ENCODE peak calls at places on chromosomes 3 and 15, in four cellular contexts. One of them, this sample, is unnamed.

GRCh38 chr3:197027896-197028710 is 1.5 kb downstream of the MELTF start:
- DNase-seq in GM12878: no peak
- DNase-seq in HepG2: no peak
- DNase-seq in H1: no peak
- DNase-seq in this sample: peak

GRCh38 chr3:187902041-187902471 is 156.8 kb upstream of the BCL6 start:
- DNase-seq in HepG2: no peak
- DNase-seq in H1: no peak
- DNase-seq in GM12878: peak
- DNase-seq in this sample: no peak

GRCh38 chr3:101900316-101900715 is 51.0 kb downstream of the NFKBIZ start:
- DNase-seq in GM12878: no peak
- DNase-seq in H1: no peak
- DNase-seq in HepG2: no peak
- DNase-seq in this sample: no peak

GRCh38 chr3:48592519-48593087 is 2.5 kb downstream of the COL7A1 start:
- DNase-seq in HepG2: no peak
- DNase-seq in H1: no peak
- DNase-seq in GM12878: no peak
- DNase-seq in this sample: no peak

GRCh38 chr3:100992086-100993033 is 861 bp downstream of the ABI3BP start:
- DNase-seq in HepG2: no peak
- DNase-seq in GM12878: no peak
- DNase-seq in H1: no peak
- DNase-seq in this sample: no peak

GRCh38 chr15:78914027-78914764 is 30.6 kb downstream of the CTSH start:
- DNase-seq in HepG2: peak
- DNase-seq in H1: no peak
- DNase-seq in GM12878: no peak
- DNase-seq in this sample: no peak

GRCh38 chr3:143998266-143998665 is 26.6 kb downstream of the DIPK2A start:
- DNase-seq in H1: no peak
- DNase-seq in GM12878: no peak
- DNase-seq in HepG2: no peak
- DNase-seq in this sample: no peak

GRCh38 chr3:77329161-77329560 is 289.3 kb downstream of the ROBO2 start:
- DNase-seq in H1: no peak
- DNase-seq in HepG2: no peak
- DNase-seq in GM12878: no peak
- DNase-seq in this sample: no peak

GRCh38 chr3:8575364-8576104 is 69.1 kb downstream of the SSUH2 start:
- DNase-seq in HepG2: no peak
- DNase-seq in GM12878: no peak
- DNase-seq in H1: no peak
- DNase-seq in this sample: no peak

GRCh38 chr3:36907911-36908646 is 36.8 kb downstream of the TRANK1 start:
- DNase-seq in HepG2: peak
- DNase-seq in GM12878: peak
- DNase-seq in H1: no peak
- DNase-seq in this sample: peak
- TF ChIP-seq GABPA in HepG2: no peak
- TF ChIP-seq GABPA in GM12878: no peak
- TF ChIP-seq GABPA in H1: no peak
- TF ChIP-seq GABPA in this sample: peak

DNA sequence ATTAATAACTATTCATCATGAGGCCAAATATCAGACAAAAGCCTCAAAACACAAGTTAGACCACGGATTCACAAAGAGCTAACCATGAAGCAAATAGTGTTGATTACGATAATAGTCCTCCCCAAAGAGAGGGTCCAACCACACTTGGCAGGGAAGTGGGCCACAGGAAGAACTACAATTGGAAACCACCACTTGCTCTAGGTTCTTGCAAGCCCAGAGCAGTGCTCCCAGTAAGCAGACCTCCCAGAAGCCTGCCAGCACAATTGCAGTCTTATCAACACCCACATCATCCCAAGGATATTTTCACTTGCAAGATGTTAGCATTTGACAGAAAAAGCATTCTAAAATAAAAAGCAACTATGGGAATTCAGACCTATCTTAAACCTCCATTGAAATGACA is 11.3 kb downstream of the SETD2 start:
- DNase-seq in GM12878: no peak
- DNase-seq in HepG2: no peak
- DNase-seq in H1: no peak
- DNase-seq in this sample: no peak
- H3K4me2 ChIP-seq in GM12878: no peak
- H3K4me2 ChIP-seq in HepG2: no peak
- H3K4me2 ChIP-seq in H1: no peak
- H3K4me2 ChIP-seq in this sample: no peak

GRCh38 chr15:51135276-51135675 is 40.6 kb upstream of the TNFAIP8L3 start:
- DNase-seq in H1: no peak
- DNase-seq in HepG2: no peak
- DNase-seq in GM12878: no peak
- DNase-seq in this sample: no peak

GRCh38 chr15:51139091-51139490 is 44.4 kb upstream of the TNFAIP8L3 start:
- DNase-seq in HepG2: no peak
- DNase-seq in GM12878: no peak
- DNase-seq in H1: no peak
- DNase-seq in this sample: no peak

GRCh38 chr15:51134416-51135199 is 39.9 kb upstream of the TNFAIP8L3 start:
- DNase-seq in H1: no peak
- DNase-seq in HepG2: no peak
- DNase-seq in GM12878: no peak
- DNase-seq in this sample: no peak

GRCh38 chr15:51133140-51133630 is 38.5 kb upstream of the TNFAIP8L3 start:
- DNase-seq in GM12878: no peak
- DNase-seq in H1: no peak
- DNase-seq in HepG2: no peak
- DNase-seq in this sample: no peak

DNA sequence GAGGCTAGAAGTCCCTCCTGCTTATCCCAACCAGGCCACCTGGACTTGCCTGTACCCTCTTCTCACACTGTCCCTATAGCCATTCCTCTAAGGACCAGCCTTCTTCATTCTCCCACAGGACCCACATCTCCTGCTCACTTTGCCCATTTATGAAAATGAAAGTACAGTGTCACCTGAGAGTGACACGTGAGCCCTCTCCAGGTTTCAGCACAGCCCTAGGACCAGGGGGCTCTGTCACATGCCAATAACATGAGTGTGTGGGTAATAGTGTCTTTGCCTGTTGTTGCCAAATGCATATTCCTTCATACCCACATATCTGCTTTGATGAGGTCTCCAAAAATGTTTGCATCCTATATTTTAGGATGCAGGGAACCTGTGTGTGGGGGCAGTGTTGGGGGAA is 42.3 kb upstream of the TNFAIP8L3 start:
- DNase-seq in HepG2: no peak
- DNase-seq in H1: no peak
- DNase-seq in GM12878: no peak
- DNase-seq in this sample: no peak
- TF ChIP-seq ZNF274 in HepG2: no peak
- TF ChIP-seq ZNF274 in H1: no peak
- TF ChIP-seq ZNF274 in GM12878: no peak
- TF ChIP-seq ZNF274 in this sample: no peak

DNA sequence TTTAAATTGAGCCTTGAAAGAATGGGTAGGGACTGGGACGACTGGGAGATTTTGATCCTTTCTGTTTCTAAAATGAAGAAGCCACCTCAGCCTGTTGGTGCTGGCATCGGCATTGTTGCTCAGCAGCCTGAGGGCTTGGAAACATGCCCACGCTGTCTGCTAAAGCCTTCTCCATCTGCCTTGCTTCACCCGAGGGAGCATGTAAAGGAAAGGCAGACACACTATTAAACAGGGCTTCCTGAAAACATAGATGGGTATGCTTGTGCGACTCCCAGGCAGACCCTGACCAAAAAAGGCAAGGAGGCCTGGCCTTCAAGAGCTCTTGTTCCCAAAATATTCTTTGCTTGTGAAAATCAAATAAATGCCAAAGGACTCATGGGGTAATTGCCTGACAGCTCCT is 84.2 kb upstream of the SLC4A7 start:
- DNase-seq in GM12878: no peak
- DNase-seq in HepG2: no peak
- DNase-seq in H1: no peak
- DNase-seq in this sample: no peak
- TF ChIP-seq GABPA in GM12878: no peak
- TF ChIP-seq GABPA in HepG2: no peak
- TF ChIP-seq GABPA in H1: no peak
- TF ChIP-seq GABPA in this sample: no peak

DNA sequence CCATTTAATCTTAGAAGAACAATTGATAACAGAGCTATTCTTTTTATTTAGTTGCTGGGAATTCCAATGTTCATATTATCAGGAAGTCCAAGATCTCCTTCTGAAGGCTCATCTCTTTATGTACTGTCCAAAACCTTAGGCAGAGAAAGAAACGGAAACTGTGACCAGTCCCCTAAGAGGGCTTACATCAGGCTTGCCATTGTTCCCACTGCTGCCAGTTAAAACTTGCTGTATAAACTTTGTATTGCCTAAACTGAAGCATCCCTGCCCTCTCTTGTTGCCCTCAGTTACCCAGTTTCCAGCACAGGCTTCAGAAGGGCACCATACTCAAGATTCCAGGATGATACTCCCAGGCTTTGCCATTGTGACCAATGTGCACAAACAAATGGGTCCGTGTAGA is 435.2 kb upstream of the NAALADL2 start:
- DNase-seq in H1: no peak
- DNase-seq in HepG2: no peak
- DNase-seq in GM12878: no peak
- DNase-seq in this sample: no peak
- H3K4me2 ChIP-seq in H1: no peak
- H3K4me2 ChIP-seq in HepG2: no peak
- H3K4me2 ChIP-seq in GM12878: no peak
- H3K4me2 ChIP-seq in this sample: no peak

DNA sequence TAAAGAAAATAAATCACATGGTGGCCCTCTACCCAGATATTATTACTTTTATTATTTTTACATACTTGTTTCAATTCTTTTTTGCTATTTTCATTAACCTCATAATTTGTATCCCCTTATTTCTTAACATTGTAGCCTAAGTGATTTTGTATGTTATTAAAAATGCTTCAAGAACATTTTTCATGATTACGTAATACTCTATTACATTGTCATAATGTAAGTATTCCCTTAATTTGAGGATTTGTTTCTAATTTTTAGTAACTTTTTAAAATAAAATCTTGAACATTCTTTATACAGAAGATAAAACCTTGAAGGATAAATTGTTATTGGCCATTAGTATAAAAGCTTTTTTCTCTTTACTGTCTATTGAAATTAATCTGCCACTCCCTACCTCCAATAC is 89.0 kb downstream of the DCUN1D1 start:
- DNase-seq in H1: no peak
- DNase-seq in HepG2: no peak
- DNase-seq in GM12878: no peak
- DNase-seq in this sample: no peak
- TF ChIP-seq ZNF274 in H1: no peak
- TF ChIP-seq ZNF274 in HepG2: no peak
- TF ChIP-seq ZNF274 in GM12878: no peak
- TF ChIP-seq ZNF274 in this sample: no peak

GRCh38 chr15:96144734-96145133 is 185.8 kb upstream of the NR2F2 start:
- DNase-seq in HepG2: no peak
- DNase-seq in GM12878: no peak
- DNase-seq in H1: no peak
- DNase-seq in this sample: no peak

GRCh38 chr15:96135166-96136093 is 195.1 kb upstream of the NR2F2 start:
- DNase-seq in GM12878: no peak
- DNase-seq in H1: no peak
- DNase-seq in HepG2: no peak
- DNase-seq in this sample: peak

GRCh38 chr15:96142498-96142897 is 188.0 kb upstream of the NR2F2 start:
- DNase-seq in GM12878: no peak
- DNase-seq in H1: no peak
- DNase-seq in HepG2: no peak
- DNase-seq in this sample: no peak

GRCh38 chr15:96138985-96139384 is 191.5 kb upstream of the NR2F2 start:
- DNase-seq in GM12878: no peak
- DNase-seq in HepG2: no peak
- DNase-seq in H1: no peak
- DNase-seq in this sample: no peak
- TF ChIP-seq GABPA in GM12878: no peak
- TF ChIP-seq GABPA in HepG2: no peak
- TF ChIP-seq GABPA in H1: no peak
- TF ChIP-seq GABPA in this sample: no peak

GRCh38 chr3:136634821-136635220 is 117.4 kb downstream of the STAG1 start:
- DNase-seq in HepG2: no peak
- DNase-seq in H1: no peak
- DNase-seq in GM12878: no peak
- DNase-seq in this sample: no peak
- H3K4me2 ChIP-seq in HepG2: no peak
- H3K4me2 ChIP-seq in H1: no peak
- H3K4me2 ChIP-seq in GM12878: no peak
- H3K4me2 ChIP-seq in this sample: no peak

DNA sequence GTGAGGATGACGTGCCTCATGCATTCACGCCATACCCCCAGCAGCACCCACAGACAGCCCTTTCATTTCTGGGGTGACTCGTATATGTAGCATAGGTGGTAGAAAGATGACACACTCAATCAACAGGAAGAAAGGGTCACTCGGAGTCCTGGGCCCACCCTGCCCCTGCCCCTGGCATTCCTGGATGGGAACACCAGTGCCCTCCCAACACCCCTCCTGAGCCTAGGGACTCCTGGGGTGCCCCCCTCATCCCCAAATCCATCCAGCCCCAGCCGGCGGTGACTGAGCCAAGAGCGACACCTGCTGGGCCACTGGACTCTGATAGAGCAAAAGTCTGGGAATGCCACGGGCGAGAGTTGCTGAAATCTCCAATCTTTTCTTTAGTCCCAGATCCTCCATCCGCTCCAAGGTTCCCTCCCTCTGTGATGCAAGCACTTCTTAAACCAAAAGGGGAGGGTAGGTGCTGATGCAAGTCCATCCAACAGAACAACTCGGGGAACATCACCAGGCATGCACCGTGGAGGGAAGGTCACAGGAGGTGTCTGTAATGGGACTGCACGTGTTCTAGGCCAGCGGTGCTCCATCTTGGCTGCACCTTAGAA is 31.1 kb downstream of the ACAN start:
- DNase-seq in H1: peak
- DNase-seq in HepG2: no peak
- DNase-seq in GM12878: no peak
- DNase-seq in this sample: peak
- TF ChIP-seq ZNF274 in H1: no peak
- TF ChIP-seq ZNF274 in HepG2: no peak
- TF ChIP-seq ZNF274 in GM12878: no peak
- TF ChIP-seq ZNF274 in this sample: no peak

This sample was measured in K562.